ENCODE peak calls at places on chromosomes 7 and 10, in six cellular contexts. I is CD4-positive, alpha-beta T cell; H is smooth muscle cell of the brain vasculature; C is iPS-NIHi11; B is Calu3; O is NCI-H460. E is an unnamed sample.
A peak's percentile ranks its signal among the peaks of the same experiment; 100 is the strongest.

GRCh38 chr7:114629762-114630161 is 215.1 kb downstream of the FOXP2 start:
- DNase-seq in I (no peak), H (no peak), C (no peak), B (no peak), O (no peak), E (no peak)

GRCh38 chr7:139731802-139732470 is 45.9 kb downstream of the HIPK2 start:
- DNase-seq in I (no peak), H (no peak), C (peak; percentile 51), B (peak; percentile 87), O (peak; percentile 88), E (peak; percentile 41)

GRCh38 chr7:151899513-151900360 is 22.8 kb upstream of the PRKAG2 start:
- DNase-seq in I (no peak), H (no peak), C (no peak), B (no peak), O (no peak), E (no peak)

GRCh38 chr7:38681882-38682281 is 50.7 kb upstream of the AMPH start:
- DNase-seq in I (no peak), H (no peak), C (no peak), B (no peak), O (no peak), E (no peak)

GRCh38 chr7:28957822-28958234 is 302 bp downstream of the TRIL start:
- DNase-seq in I (no peak), H (no peak), C (peak; percentile 58), B (no peak), O (no peak), E (peak; percentile 79)

GRCh38 chr10:28532223-28532508 is 752 bp upstream of the WAC start:
- DNase-seq in I (no peak), H (peak; percentile 18), C (no peak), B (no peak), O (no peak), E (no peak)

GRCh38 chr10:71661060-71661622 is 58.4 kb downstream of the C10orf105 start:
- DNase-seq in I (no peak), H (no peak), C (no peak), B (no peak), O (no peak), E (peak; percentile 84)

GRCh38 chr10:66162560-66163143 is 763.2 kb upstream of the LRRTM3 start:
- DNase-seq in I (no peak), H (no peak), C (no peak), B (no peak), O (no peak), E (no peak)

GRCh38 chr10:31099101-31099500 is 67.4 kb upstream of the ZNF438 start:
- DNase-seq in I (no peak), H (no peak), C (no peak), B (peak; percentile 30), O (no peak), E (no peak)

GRCh38 chr7:150787321-150788281 is 12.6 kb downstream of the TMEM176B start:
- DNase-seq in I (no peak), H (no peak), C (no peak), B (no peak), O (no peak), E (no peak)

GRCh38 chr10:43867667-43868361 is 219.1 kb upstream of the ZNF32 start:
- DNase-seq in I (no peak), H (no peak), C (no peak), B (no peak), O (no peak), E (peak; percentile 36)

GRCh38 chr10:121608669-121609190 is 10.5 kb upstream of the FGFR2 start:
- DNase-seq in I (no peak), H (no peak), C (peak; percentile 92), B (peak; percentile 76), O (peak; percentile 35), E (peak; percentile 87)

GRCh38 chr10:132715791-132716680 is 69.9 kb downstream of the NKX6-2 start:
- DNase-seq in I (no peak), H (no peak), C (no peak), B (no peak), O (no peak), E (peak; percentile 41)

GRCh38 chr10:99711129-99711719 is 20.7 kb downstream of the COX15 start:
- DNase-seq in I (no peak), H (no peak), C (peak; percentile 40), B (peak; percentile 14), O (peak; percentile 71), E (peak; percentile 58)

GRCh38 chr10:114681542-114681941 is 23.5 kb upstream of the ABLIM1 start:
- DNase-seq in I (no peak), H (peak; percentile 76), C (no peak), B (no peak), O (no peak), E (no peak)